ENCODE peak calls at places on chromosomes 2 and 18, in six cellular contexts. One of them, this sample, is unnamed.

GRCh38 chr18:68837665-68838390 is 39.9 kb downstream of the CCDC102B start:
- DNase-seq in cardiac fibroblast: peak
- DNase-seq in ureter: no peak
- DNase-seq in OCI-LY7: no peak
- DNase-seq in AG20443: peak
- DNase-seq in T-helper 1 cell: no peak
- DNase-seq in this sample: no peak

GRCh38 chr2:16960579-16960978 is 294.9 kb upstream of the CYRIA start:
- DNase-seq in OCI-LY7: no peak
- DNase-seq in T-helper 1 cell: no peak
- DNase-seq in ureter: no peak
- DNase-seq in AG20443: no peak
- DNase-seq in cardiac fibroblast: no peak
- DNase-seq in this sample: no peak

GRCh38 chr2:126527836-126528490 is 128.0 kb upstream of the GYPC start:
- DNase-seq in T-helper 1 cell: peak
- DNase-seq in ureter: peak
- DNase-seq in AG20443: peak
- DNase-seq in cardiac fibroblast: peak
- DNase-seq in OCI-LY7: peak
- DNase-seq in this sample: peak

GRCh38 chr2:101985101-101985792 is 6.5 kb upstream of the IL1R2 start:
- DNase-seq in ureter: no peak
- DNase-seq in cardiac fibroblast: no peak
- DNase-seq in T-helper 1 cell: no peak
- DNase-seq in AG20443: no peak
- DNase-seq in OCI-LY7: no peak
- DNase-seq in this sample: no peak

GRCh38 chr2:10032746-10033105 is 10.6 kb upstream of the KLF11 start:
- DNase-seq in AG20443: no peak
- DNase-seq in ureter: no peak
- DNase-seq in OCI-LY7: no peak
- DNase-seq in T-helper 1 cell: no peak
- DNase-seq in cardiac fibroblast: no peak
- DNase-seq in this sample: no peak

GRCh38 chr2:54103454-54104314 is 11.7 kb upstream of the ACYP2 start:
- DNase-seq in ureter: peak
- DNase-seq in cardiac fibroblast: peak
- DNase-seq in OCI-LY7: peak
- DNase-seq in T-helper 1 cell: peak
- DNase-seq in AG20443: peak
- DNase-seq in this sample: peak

GRCh38 chr18:36536426-36536825 is 238.9 kb downstream of the FHOD3 start:
- DNase-seq in ureter: no peak
- DNase-seq in T-helper 1 cell: no peak
- DNase-seq in AG20443: no peak
- DNase-seq in cardiac fibroblast: no peak
- DNase-seq in OCI-LY7: no peak
- DNase-seq in this sample: no peak

GRCh38 chr2:142944264-142944663 is 66.8 kb downstream of the KYNU start:
- DNase-seq in OCI-LY7: no peak
- DNase-seq in AG20443: no peak
- DNase-seq in ureter: no peak
- DNase-seq in T-helper 1 cell: no peak
- DNase-seq in cardiac fibroblast: peak
- DNase-seq in this sample: no peak

GRCh38 chr2:84963692-84964405 is 7.1 kb upstream of the KCMF1 start:
- DNase-seq in ureter: no peak
- DNase-seq in cardiac fibroblast: peak
- DNase-seq in T-helper 1 cell: no peak
- DNase-seq in OCI-LY7: no peak
- DNase-seq in AG20443: peak
- DNase-seq in this sample: peak

GRCh38 chr2:127675335-127676261 is at the start of gene LIMS2:
- DNase-seq in T-helper 1 cell: no peak
- DNase-seq in cardiac fibroblast: peak
- DNase-seq in OCI-LY7: no peak
- DNase-seq in AG20443: peak
- DNase-seq in ureter: peak
- DNase-seq in this sample: no peak

GRCh38 chr2:45743531-45744391 is 92.3 kb downstream of the PRKCE start:
- DNase-seq in AG20443: peak
- DNase-seq in OCI-LY7: no peak
- DNase-seq in cardiac fibroblast: peak
- DNase-seq in T-helper 1 cell: no peak
- DNase-seq in ureter: no peak
- DNase-seq in this sample: peak

GRCh38 chr2:112646791-112647720 is 1.3 kb downstream of the SLC20A1 start:
- DNase-seq in OCI-LY7: peak
- DNase-seq in T-helper 1 cell: peak
- DNase-seq in cardiac fibroblast: no peak
- DNase-seq in ureter: no peak
- DNase-seq in AG20443: no peak
- DNase-seq in this sample: no peak

GRCh38 chr2:232329716-232330067 is 48.9 kb upstream of the ALPP start:
- DNase-seq in T-helper 1 cell: no peak
- DNase-seq in OCI-LY7: no peak
- DNase-seq in AG20443: no peak
- DNase-seq in cardiac fibroblast: no peak
- DNase-seq in ureter: no peak
- DNase-seq in this sample: no peak

GRCh38 chr2:11680901-11681721 is 11.1 kb upstream of the NTSR2 start:
- DNase-seq in OCI-LY7: no peak
- DNase-seq in ureter: no peak
- DNase-seq in cardiac fibroblast: no peak
- DNase-seq in AG20443: no peak
- DNase-seq in T-helper 1 cell: no peak
- DNase-seq in this sample: no peak

GRCh38 chr18:32975166-32975441 is 202.3 kb upstream of the KLHL14 start:
- DNase-seq in ureter: no peak
- DNase-seq in OCI-LY7: no peak
- DNase-seq in cardiac fibroblast: no peak
- DNase-seq in AG20443: no peak
- DNase-seq in T-helper 1 cell: no peak
- DNase-seq in this sample: no peak

GRCh38 chr2:226376516-226377180 is 423.0 kb downstream of the IRS1 start:
- DNase-seq in AG20443: peak
- DNase-seq in T-helper 1 cell: no peak
- DNase-seq in cardiac fibroblast: peak
- DNase-seq in ureter: no peak
- DNase-seq in OCI-LY7: no peak
- DNase-seq in this sample: no peak

GRCh38 chr2:121839584-121839983 is 84.1 kb downstream of the TSN start:
- DNase-seq in ureter: no peak
- DNase-seq in OCI-LY7: no peak
- DNase-seq in cardiac fibroblast: no peak
- DNase-seq in T-helper 1 cell: no peak
- DNase-seq in AG20443: no peak
- DNase-seq in this sample: no peak

GRCh38 chr2:157444643-157445040 is 753 bp upstream of the CYTIP start:
- DNase-seq in cardiac fibroblast: no peak
- DNase-seq in ureter: no peak
- DNase-seq in T-helper 1 cell: peak
- DNase-seq in AG20443: no peak
- DNase-seq in OCI-LY7: peak
- DNase-seq in this sample: no peak

GRCh38 chr18:379665-380356 is 112.0 kb upstream of the THOC1 start:
- DNase-seq in cardiac fibroblast: no peak
- DNase-seq in T-helper 1 cell: no peak
- DNase-seq in OCI-LY7: no peak
- DNase-seq in ureter: no peak
- DNase-seq in AG20443: no peak
- DNase-seq in this sample: no peak

GRCh38 chr2:150916997-150917396 is 344.7 kb downstream of the RBM43 start:
- DNase-seq in cardiac fibroblast: peak
- DNase-seq in OCI-LY7: no peak
- DNase-seq in T-helper 1 cell: no peak
- DNase-seq in AG20443: no peak
- DNase-seq in ureter: no peak
- DNase-seq in this sample: no peak

GRCh38 chr2:193461431-193461946 is 1266.8 kb upstream of the TMEFF2 start:
- DNase-seq in cardiac fibroblast: peak
- DNase-seq in ureter: no peak
- DNase-seq in AG20443: no peak
- DNase-seq in T-helper 1 cell: no peak
- DNase-seq in OCI-LY7: no peak
- DNase-seq in this sample: no peak

GRCh38 chr18:28469946-28470345 is 293.0 kb upstream of the CDH2 start:
- DNase-seq in AG20443: no peak
- DNase-seq in T-helper 1 cell: no peak
- DNase-seq in ureter: no peak
- DNase-seq in OCI-LY7: no peak
- DNase-seq in cardiac fibroblast: no peak
- DNase-seq in this sample: no peak

GRCh38 chr2:25386662-25387478 is 45.1 kb upstream of the DNMT3A start:
- DNase-seq in T-helper 1 cell: no peak
- DNase-seq in cardiac fibroblast: no peak
- DNase-seq in ureter: no peak
- DNase-seq in OCI-LY7: no peak
- DNase-seq in AG20443: no peak
- DNase-seq in this sample: no peak

GRCh38 chr2:86807121-86807461 is 16.4 kb upstream of the CD8A start:
- DNase-seq in AG20443: no peak
- DNase-seq in ureter: no peak
- DNase-seq in cardiac fibroblast: no peak
- DNase-seq in T-helper 1 cell: no peak
- DNase-seq in OCI-LY7: no peak
- DNase-seq in this sample: no peak

GRCh38 chr2:21230140-21230539 is 106.4 kb downstream of the TDRD15 start:
- DNase-seq in OCI-LY7: no peak
- DNase-seq in ureter: no peak
- DNase-seq in cardiac fibroblast: no peak
- DNase-seq in T-helper 1 cell: no peak
- DNase-seq in AG20443: no peak
- DNase-seq in this sample: no peak

GRCh38 chr2:228657807-228658402 is 476.4 kb upstream of the SPHKAP start:
- DNase-seq in OCI-LY7: peak
- DNase-seq in ureter: no peak
- DNase-seq in T-helper 1 cell: no peak
- DNase-seq in cardiac fibroblast: peak
- DNase-seq in AG20443: peak
- DNase-seq in this sample: peak